ENCODE peak calls at places on chromosome 5, in nine cellular contexts. One of them, this sample, is unnamed.

GRCh38 chr5:137615171-137615775 is 116.1 kb upstream of the SPOCK1 start:
- DNase-seq in ovary: no peak
- DNase-seq in SK-N-SH: no peak
- DNase-seq in RWPE1: no peak
- DNase-seq in PC-3: no peak
- DNase-seq in stomach: no peak
- DNase-seq in left ventricle myocardium inferior: no peak
- DNase-seq in breast epithelium: no peak
- DNase-seq in endothelial cell of umbilical vein: no peak
- DNase-seq in this sample: no peak

GRCh38 chr5:1231354-1231905 is 6.2 kb downstream of the SLC6A18 start:
- DNase-seq in ovary: no peak
- DNase-seq in PC-3: no peak
- DNase-seq in breast epithelium: no peak
- DNase-seq in RWPE1: no peak
- DNase-seq in left ventricle myocardium inferior: no peak
- DNase-seq in stomach: no peak
- DNase-seq in SK-N-SH: no peak
- DNase-seq in endothelial cell of umbilical vein: no peak
- DNase-seq in this sample: no peak

GRCh38 chr5:32843532-32843895 is 132.4 kb downstream of the NPR3 start:
- DNase-seq in SK-N-SH: no peak
- DNase-seq in ovary: no peak
- DNase-seq in left ventricle myocardium inferior: no peak
- DNase-seq in RWPE1: no peak
- DNase-seq in breast epithelium: no peak
- DNase-seq in endothelial cell of umbilical vein: no peak
- DNase-seq in PC-3: no peak
- DNase-seq in stomach: no peak
- DNase-seq in this sample: no peak

GRCh38 chr5:61245486-61245885 is 83.2 kb upstream of the SMIM15 start:
- DNase-seq in SK-N-SH: peak; percentile 22
- DNase-seq in ovary: no peak
- DNase-seq in left ventricle myocardium inferior: no peak
- DNase-seq in stomach: no peak
- DNase-seq in breast epithelium: no peak
- DNase-seq in endothelial cell of umbilical vein: no peak
- DNase-seq in PC-3: no peak
- DNase-seq in RWPE1: no peak
- DNase-seq in this sample: no peak

GRCh38 chr5:119355244-119355635 is 579 bp upstream of the TNFAIP8 start:
- DNase-seq in PC-3: peak; percentile 86
- DNase-seq in ovary: no peak
- DNase-seq in stomach: peak; percentile 58
- DNase-seq in endothelial cell of umbilical vein: no peak
- DNase-seq in SK-N-SH: no peak
- DNase-seq in breast epithelium: no peak
- DNase-seq in left ventricle myocardium inferior: no peak
- DNase-seq in RWPE1: peak; percentile 86
- DNase-seq in this sample: no peak

GRCh38 chr5:105506692-105507277 is 1944.2 kb upstream of the NUDT12 start:
- DNase-seq in stomach: no peak
- DNase-seq in ovary: no peak
- DNase-seq in PC-3: peak; percentile 46
- DNase-seq in left ventricle myocardium inferior: no peak
- DNase-seq in SK-N-SH: no peak
- DNase-seq in breast epithelium: no peak
- DNase-seq in RWPE1: no peak
- DNase-seq in endothelial cell of umbilical vein: peak; percentile 24
- DNase-seq in this sample: no peak

GRCh38 chr5:72883850-72884249 is 67.4 kb downstream of the TNPO1 start:
- DNase-seq in endothelial cell of umbilical vein: peak; percentile 16
- DNase-seq in SK-N-SH: no peak
- DNase-seq in breast epithelium: no peak
- DNase-seq in RWPE1: no peak
- DNase-seq in ovary: no peak
- DNase-seq in PC-3: no peak
- DNase-seq in stomach: no peak
- DNase-seq in left ventricle myocardium inferior: no peak
- DNase-seq in this sample: no peak

GRCh38 chr5:81128416-81128815 is 104.7 kb upstream of the CKMT2 start:
- DNase-seq in ovary: no peak
- DNase-seq in left ventricle myocardium inferior: no peak
- DNase-seq in SK-N-SH: no peak
- DNase-seq in endothelial cell of umbilical vein: no peak
- DNase-seq in stomach: no peak
- DNase-seq in breast epithelium: no peak
- DNase-seq in PC-3: no peak
- DNase-seq in RWPE1: no peak
- DNase-seq in this sample: no peak

GRCh38 chr5:54825005-54825404 is 160.4 kb downstream of the ESM1 start:
- DNase-seq in endothelial cell of umbilical vein: no peak
- DNase-seq in RWPE1: peak; percentile 31
- DNase-seq in stomach: no peak
- DNase-seq in left ventricle myocardium inferior: no peak
- DNase-seq in SK-N-SH: no peak
- DNase-seq in breast epithelium: no peak
- DNase-seq in ovary: no peak
- DNase-seq in PC-3: no peak
- DNase-seq in this sample: no peak

GRCh38 chr5:149024477-149024876 is 38.4 kb downstream of the SH3TC2 start:
- DNase-seq in breast epithelium: no peak
- DNase-seq in stomach: no peak
- DNase-seq in ovary: no peak
- DNase-seq in SK-N-SH: no peak
- DNase-seq in RWPE1: no peak
- DNase-seq in PC-3: peak; percentile 95
- DNase-seq in endothelial cell of umbilical vein: peak; percentile 39
- DNase-seq in left ventricle myocardium inferior: no peak
- DNase-seq in this sample: no peak

GRCh38 chr5:36156124-36156601 is 4.3 kb downstream of the SKP2 start:
- DNase-seq in SK-N-SH: no peak
- DNase-seq in RWPE1: peak; percentile 88
- DNase-seq in ovary: no peak
- DNase-seq in left ventricle myocardium inferior: no peak
- DNase-seq in endothelial cell of umbilical vein: no peak
- DNase-seq in breast epithelium: no peak
- DNase-seq in PC-3: no peak
- DNase-seq in stomach: no peak
- DNase-seq in this sample: peak; percentile 43

GRCh38 chr5:179313849-179314521 is 31.3 kb downstream of the ADAMTS2 start:
- DNase-seq in stomach: peak; percentile 32
- DNase-seq in PC-3: no peak
- DNase-seq in ovary: peak; percentile 92
- DNase-seq in SK-N-SH: peak; percentile 92
- DNase-seq in left ventricle myocardium inferior: peak; percentile 85
- DNase-seq in RWPE1: no peak
- DNase-seq in breast epithelium: peak; percentile 68
- DNase-seq in endothelial cell of umbilical vein: no peak
- DNase-seq in this sample: peak; percentile 92

GRCh38 chr5:14213813-14214585 is 70.9 kb downstream of the TRIO start:
- DNase-seq in RWPE1: no peak
- DNase-seq in SK-N-SH: no peak
- DNase-seq in endothelial cell of umbilical vein: no peak
- DNase-seq in left ventricle myocardium inferior: no peak
- DNase-seq in stomach: no peak
- DNase-seq in breast epithelium: no peak
- DNase-seq in PC-3: no peak
- DNase-seq in ovary: no peak
- DNase-seq in this sample: no peak
- H3K27ac ChIP-seq in RWPE1: no peak overlapping the region
- H3K27ac ChIP-seq in SK-N-SH: no peak overlapping the region
- H3K27ac ChIP-seq in endothelial cell of umbilical vein: no peak overlapping the region
- H3K27ac ChIP-seq in left ventricle myocardium inferior: no peak overlapping the region
- H3K27ac ChIP-seq in stomach: no peak overlapping the region
- H3K27ac ChIP-seq in breast epithelium: no peak overlapping the region
- H3K27ac ChIP-seq in PC-3: no peak overlapping the region
- H3K27ac ChIP-seq in ovary: no peak overlapping the region
- H3K27ac ChIP-seq in this sample: no peak overlapping the region

GRCh38 chr5:103033696-103034095 is 86.2 kb downstream of the GIN1 start:
- DNase-seq in stomach: no peak
- DNase-seq in breast epithelium: no peak
- DNase-seq in ovary: no peak
- DNase-seq in left ventricle myocardium inferior: no peak
- DNase-seq in SK-N-SH: no peak
- DNase-seq in PC-3: no peak
- DNase-seq in endothelial cell of umbilical vein: no peak
- DNase-seq in RWPE1: no peak
- DNase-seq in this sample: no peak

GRCh38 chr5:103034662-103035392 is 85.1 kb downstream of the GIN1 start:
- DNase-seq in stomach: no peak
- DNase-seq in PC-3: no peak
- DNase-seq in RWPE1: no peak
- DNase-seq in breast epithelium: no peak
- DNase-seq in endothelial cell of umbilical vein: no peak
- DNase-seq in ovary: no peak
- DNase-seq in left ventricle myocardium inferior: no peak
- DNase-seq in SK-N-SH: no peak
- DNase-seq in this sample: no peak

GRCh38 chr5:103035701-103036100 is 84.2 kb downstream of the GIN1 start:
- DNase-seq in PC-3: no peak
- DNase-seq in stomach: no peak
- DNase-seq in RWPE1: no peak
- DNase-seq in breast epithelium: no peak
- DNase-seq in ovary: no peak
- DNase-seq in left ventricle myocardium inferior: no peak
- DNase-seq in endothelial cell of umbilical vein: no peak
- DNase-seq in SK-N-SH: no peak
- DNase-seq in this sample: no peak

GRCh38 chr5:103037673-103038455 is 82.1 kb downstream of the GIN1 start:
- DNase-seq in breast epithelium: no peak
- DNase-seq in RWPE1: no peak
- DNase-seq in SK-N-SH: no peak
- DNase-seq in stomach: no peak
- DNase-seq in endothelial cell of umbilical vein: no peak
- DNase-seq in ovary: no peak
- DNase-seq in PC-3: peak; percentile 61
- DNase-seq in left ventricle myocardium inferior: no peak
- DNase-seq in this sample: no peak

DNA sequence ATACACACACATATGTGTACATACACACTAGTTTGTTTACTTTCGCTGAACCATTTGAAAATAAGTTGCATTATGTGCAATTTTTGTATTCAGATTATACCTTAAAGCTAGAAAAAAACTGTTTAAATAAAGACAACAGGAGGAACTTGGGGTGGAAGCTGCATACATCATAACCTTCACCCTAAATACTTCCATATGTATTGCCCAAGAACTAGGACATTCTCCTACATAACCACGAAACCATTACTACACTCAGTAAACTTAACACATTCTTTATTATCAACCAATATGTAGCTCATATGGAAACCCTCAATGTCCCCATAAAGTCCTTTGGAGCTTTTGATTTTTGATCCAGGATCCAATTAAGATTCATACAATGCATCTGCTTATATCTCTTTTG is 83.3 kb downstream of the GIN1 start:
- DNase-seq in left ventricle myocardium inferior: no peak
- DNase-seq in SK-N-SH: no peak
- DNase-seq in ovary: no peak
- DNase-seq in endothelial cell of umbilical vein: no peak
- DNase-seq in PC-3: no peak
- DNase-seq in breast epithelium: no peak
- DNase-seq in RWPE1: no peak
- DNase-seq in stomach: no peak
- DNase-seq in this sample: no peak
- TF ChIP-seq CTCF in left ventricle myocardium inferior: no peak
- TF ChIP-seq CTCF in SK-N-SH: no peak
- TF ChIP-seq CTCF in ovary: no peak
- TF ChIP-seq CTCF in endothelial cell of umbilical vein: no peak
- TF ChIP-seq CTCF in PC-3: no peak
- TF ChIP-seq CTCF in breast epithelium: no peak
- TF ChIP-seq CTCF in RWPE1: no peak
- TF ChIP-seq CTCF in stomach: no peak
- TF ChIP-seq CTCF in this sample: no peak

GRCh38 chr5:170151105-170151831 is 45.6 kb downstream of the FOXI1 start:
- DNase-seq in left ventricle myocardium inferior: peak; percentile 61
- DNase-seq in breast epithelium: no peak
- DNase-seq in SK-N-SH: no peak
- DNase-seq in PC-3: peak; percentile 84
- DNase-seq in endothelial cell of umbilical vein: peak; percentile 88
- DNase-seq in RWPE1: peak; percentile 97
- DNase-seq in stomach: no peak
- DNase-seq in ovary: no peak
- DNase-seq in this sample: no peak
- H3K27ac ChIP-seq in left ventricle myocardium inferior: peak overlapping the region; percentile 63
- H3K27ac ChIP-seq in breast epithelium: peak overlapping the region; percentile 90
- H3K27ac ChIP-seq in SK-N-SH: peak overlapping the region; percentile 29
- H3K27ac ChIP-seq in PC-3: peak overlapping the region; percentile 44
- H3K27ac ChIP-seq in endothelial cell of umbilical vein: peak overlapping the region; percentile 87
- H3K27ac ChIP-seq in RWPE1: peak overlapping the region; percentile 85
- H3K27ac ChIP-seq in stomach: no peak overlapping the region
- H3K27ac ChIP-seq in ovary: no peak overlapping the region
- H3K27ac ChIP-seq in this sample: no peak overlapping the region

GRCh38 chr5:177359860-177360259 is 2.1 kb downstream of the RGS14 start:
- DNase-seq in breast epithelium: no peak
- DNase-seq in RWPE1: no peak
- DNase-seq in left ventricle myocardium inferior: no peak
- DNase-seq in stomach: no peak
- DNase-seq in ovary: no peak
- DNase-seq in SK-N-SH: no peak
- DNase-seq in PC-3: no peak
- DNase-seq in endothelial cell of umbilical vein: no peak
- DNase-seq in this sample: no peak
- TF ChIP-seq CTCF in breast epithelium: no peak
- TF ChIP-seq CTCF in RWPE1: no peak
- TF ChIP-seq CTCF in left ventricle myocardium inferior: no peak
- TF ChIP-seq CTCF in stomach: no peak
- TF ChIP-seq CTCF in ovary: no peak
- TF ChIP-seq CTCF in SK-N-SH: no peak
- TF ChIP-seq CTCF in PC-3: no peak
- TF ChIP-seq CTCF in endothelial cell of umbilical vein: no peak
- TF ChIP-seq CTCF in this sample: no peak

DNA sequence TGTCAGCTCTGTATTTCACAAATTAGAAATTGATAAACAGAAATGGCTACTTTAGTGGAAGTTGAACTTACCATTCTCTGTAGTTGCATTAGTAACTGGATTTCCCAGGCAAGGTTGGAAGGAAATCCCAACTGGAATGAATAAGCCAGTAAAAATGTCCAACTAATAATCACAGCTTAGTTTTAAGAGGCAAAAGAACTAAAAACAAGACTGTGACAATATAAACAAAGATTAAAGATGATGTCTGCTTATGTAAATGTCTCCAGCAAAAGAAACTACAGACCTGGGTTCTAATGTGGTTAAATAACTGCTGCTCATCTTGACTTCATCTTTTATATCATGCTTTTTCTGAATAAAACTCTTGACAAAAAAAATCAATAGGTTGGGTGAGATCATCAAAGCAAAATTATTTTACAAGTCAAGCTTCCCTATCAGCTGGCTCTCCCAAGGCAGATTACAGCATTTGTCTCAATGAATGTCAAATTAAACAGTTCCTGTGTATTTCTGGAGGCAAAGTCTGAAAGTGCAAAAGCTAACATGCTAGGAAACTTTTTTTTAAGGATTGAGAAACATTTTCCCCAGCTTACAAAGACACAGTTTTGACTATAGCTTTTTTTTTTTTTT is 62.3 kb upstream of the HMHB1 start:
- DNase-seq in SK-N-SH: no peak
- DNase-seq in endothelial cell of umbilical vein: no peak
- DNase-seq in RWPE1: no peak
- DNase-seq in breast epithelium: no peak
- DNase-seq in PC-3: no peak
- DNase-seq in stomach: no peak
- DNase-seq in ovary: no peak
- DNase-seq in left ventricle myocardium inferior: no peak
- DNase-seq in this sample: peak; percentile 4
- H3K27ac ChIP-seq in SK-N-SH: no peak overlapping the region
- H3K27ac ChIP-seq in endothelial cell of umbilical vein: no peak overlapping the region
- H3K27ac ChIP-seq in RWPE1: no peak overlapping the region
- H3K27ac ChIP-seq in breast epithelium: no peak overlapping the region
- H3K27ac ChIP-seq in PC-3: no peak overlapping the region
- H3K27ac ChIP-seq in stomach: no peak overlapping the region
- H3K27ac ChIP-seq in ovary: no peak overlapping the region
- H3K27ac ChIP-seq in left ventricle myocardium inferior: no peak overlapping the region
- H3K27ac ChIP-seq in this sample: no peak overlapping the region